ENCODE peak calls at places on chromosomes 7 and 10, in five cellular contexts. A, W, X, L and V are unnamed samples.
A peak's percentile ranks its signal among the peaks of the same experiment; 100 is the strongest.

GRCh38 chr7:18526368-18526878 is 30.9 kb downstream of the HDAC9 start:
- DNase-seq in A (no peak), X (no peak), W (no peak), L (no peak), V (no peak)

GRCh38 chr7:24899905-24900304 is 80.1 kb downstream of the OSBPL3 start:
- DNase-seq in L (peak; percentile 36), A (no peak), W (no peak), X (no peak), V (no peak)

GRCh38 chr10:18501198-18501597 is 150.2 kb downstream of the NSUN6 start:
- DNase-seq in X (peak; percentile 10), W (peak; percentile 32), A (no peak), L (no peak), V (no peak)

GRCh38 chr7:36312064-36312914 is 77.4 kb upstream of the ANLN start:
- DNase-seq in W (no peak), L (no peak), A (no peak), X (no peak), V (no peak)

GRCh38 chr7:8638076-8638475 is 204.7 kb downstream of the NXPH1 start:
- DNase-seq in A (peak; percentile 9), X (no peak), L (no peak), W (no peak), V (peak; percentile 54)

GRCh38 chr10:4849555-4850242 is 23.7 kb downstream of the AKR1E2 start:
- DNase-seq in A (peak; percentile 82), X (peak; percentile 95), W (peak; percentile 79), L (peak; percentile 91), V (peak; percentile 92)

GRCh38 chr7:116499168-116500070 is at the start of gene CAV2:
- DNase-seq in W (peak; percentile 72), A (no peak), X (peak; percentile 50), L (no peak), V (no peak)

GRCh38 chr10:112295853-112296830 is 12.9 kb downstream of the TECTB start:
- DNase-seq in A (no peak), X (peak; percentile 63), L (no peak), W (no peak), V (no peak)

GRCh38 chr10:4013651-4014085 is 228.7 kb upstream of the KLF6 start:
- DNase-seq in X (no peak), A (no peak), L (no peak), W (no peak), V (no peak)

GRCh38 chr10:78004215-78005026 is 24.9 kb downstream of the POLR3A start:
- DNase-seq in X (no peak), A (no peak), W (no peak), L (no peak), V (peak; percentile 24)

GRCh38 chr7:75966209-75966961 is 28.0 kb downstream of the TMEM120A start:
- DNase-seq in A (peak; percentile 41), L (peak; percentile 44), W (no peak), X (no peak), V (peak; percentile 38)